ENCODE peak calls at places on chromosomes 5 and 9, in six cellular contexts. One of them, this sample, is unnamed.

GRCh38 chr5:14742427-14743010 is 78.0 kb downstream of the OTULIN start:
- DNase-seq in HL-60: no peak
- DNase-seq in GM12878: no peak
- DNase-seq in SK-N-SH: no peak
- DNase-seq in H1: no peak
- DNase-seq in K562: no peak
- DNase-seq in this sample: no peak

GRCh38 chr5:54362434-54362833 is 52.1 kb upstream of the ARL15 start:
- DNase-seq in HL-60: no peak
- DNase-seq in GM12878: no peak
- DNase-seq in SK-N-SH: no peak
- DNase-seq in H1: no peak
- DNase-seq in K562: no peak
- DNase-seq in this sample: no peak

GRCh38 chr5:169374761-169375160 is 73.8 kb upstream of the SLIT3 start:
- DNase-seq in HL-60: no peak
- DNase-seq in GM12878: no peak
- DNase-seq in SK-N-SH: peak
- DNase-seq in H1: no peak
- DNase-seq in K562: no peak
- DNase-seq in this sample: no peak

GRCh38 chr5:149268928-149269557 is 2.6 kb upstream of the AFAP1L1 start:
- DNase-seq in HL-60: peak
- DNase-seq in GM12878: no peak
- DNase-seq in SK-N-SH: peak
- DNase-seq in H1: no peak
- DNase-seq in K562: peak
- DNase-seq in this sample: peak

GRCh38 chr5:147601652-147602051 is 91.8 kb upstream of the DPYSL3 start:
- DNase-seq in HL-60: no peak
- DNase-seq in GM12878: no peak
- DNase-seq in SK-N-SH: no peak
- DNase-seq in H1: no peak
- DNase-seq in K562: no peak
- DNase-seq in this sample: no peak

GRCh38 chr5:141969783-141970741 is 1.2 kb downstream of the RNF14 start:
- DNase-seq in HL-60: no peak
- DNase-seq in GM12878: peak
- DNase-seq in SK-N-SH: no peak
- DNase-seq in H1: no peak
- DNase-seq in K562: peak
- DNase-seq in this sample: no peak

GRCh38 chr5:157521704-157522029 is 53.9 kb downstream of the ADAM19 start:
- DNase-seq in HL-60: no peak
- DNase-seq in GM12878: no peak
- DNase-seq in SK-N-SH: no peak
- DNase-seq in H1: no peak
- DNase-seq in K562: no peak
- DNase-seq in this sample: no peak

GRCh38 chr9:107907715-107908114 is 418.1 kb upstream of the KLF4 start:
- DNase-seq in HL-60: no peak
- DNase-seq in GM12878: no peak
- DNase-seq in SK-N-SH: no peak
- DNase-seq in H1: no peak
- DNase-seq in K562: no peak
- DNase-seq in this sample: no peak

GRCh38 chr5:54535149-54535844 is 17.7 kb downstream of the SNX18 start:
- DNase-seq in HL-60: no peak
- DNase-seq in GM12878: no peak
- DNase-seq in SK-N-SH: no peak
- DNase-seq in H1: no peak
- DNase-seq in K562: no peak
- DNase-seq in this sample: no peak

GRCh38 chr9:84711936-84712335 is 42.4 kb downstream of the NTRK2 start:
- DNase-seq in HL-60: no peak
- DNase-seq in GM12878: no peak
- DNase-seq in SK-N-SH: peak
- DNase-seq in H1: no peak
- DNase-seq in K562: no peak
- DNase-seq in this sample: no peak

GRCh38 chr5:76816110-76816831 is 2.6 kb upstream of the F2RL1 start:
- DNase-seq in HL-60: no peak
- DNase-seq in GM12878: no peak
- DNase-seq in SK-N-SH: no peak
- DNase-seq in H1: no peak
- DNase-seq in K562: no peak
- DNase-seq in this sample: no peak

GRCh38 chr9:100720922-100721321 is 143.0 kb downstream of the CAVIN4 start:
- DNase-seq in HL-60: no peak
- DNase-seq in GM12878: no peak
- DNase-seq in SK-N-SH: no peak
- DNase-seq in H1: no peak
- DNase-seq in K562: no peak
- DNase-seq in this sample: no peak

GRCh38 chr5:59729357-59729756 is 164.2 kb downstream of the PDE4D start:
- DNase-seq in HL-60: no peak
- DNase-seq in GM12878: no peak
- DNase-seq in SK-N-SH: no peak
- DNase-seq in H1: no peak
- DNase-seq in K562: no peak
- DNase-seq in this sample: no peak

GRCh38 chr5:149959406-149960236 is 937 bp upstream of the SLC26A2 start:
- DNase-seq in HL-60: peak
- DNase-seq in GM12878: peak
- DNase-seq in SK-N-SH: peak
- DNase-seq in H1: no peak
- DNase-seq in K562: peak
- DNase-seq in this sample: no peak

GRCh38 chr9:127534931-127535330 is 77.1 kb upstream of the STXBP1 start:
- DNase-seq in HL-60: no peak
- DNase-seq in GM12878: no peak
- DNase-seq in SK-N-SH: no peak
- DNase-seq in H1: no peak
- DNase-seq in K562: no peak
- DNase-seq in this sample: no peak

GRCh38 chr9:130116346-130116745 is 55.9 kb upstream of the NCS1 start:
- DNase-seq in HL-60: no peak
- DNase-seq in GM12878: no peak
- DNase-seq in SK-N-SH: no peak
- DNase-seq in H1: no peak
- DNase-seq in K562: no peak
- DNase-seq in this sample: no peak
- H3K27ac ChIP-seq in HL-60: no peak
- H3K27ac ChIP-seq in GM12878: no peak
- H3K27ac ChIP-seq in SK-N-SH: no peak
- H3K27ac ChIP-seq in H1: no peak
- H3K27ac ChIP-seq in K562: no peak
- H3K27ac ChIP-seq in this sample: no peak

GRCh38 chr9:129283290-129283691 is 105.2 kb upstream of the IER5L start:
- DNase-seq in HL-60: no peak
- DNase-seq in GM12878: no peak
- DNase-seq in SK-N-SH: no peak
- DNase-seq in H1: no peak
- DNase-seq in K562: no peak
- DNase-seq in this sample: no peak

GRCh38 chr9:129282308-129283211 is 104.5 kb upstream of the IER5L start:
- DNase-seq in HL-60: peak
- DNase-seq in GM12878: no peak
- DNase-seq in SK-N-SH: no peak
- DNase-seq in H1: no peak
- DNase-seq in K562: no peak
- DNase-seq in this sample: peak

GRCh38 chr9:129281506-129282145 is 103.6 kb upstream of the IER5L start:
- DNase-seq in HL-60: no peak
- DNase-seq in GM12878: no peak
- DNase-seq in SK-N-SH: no peak
- DNase-seq in H1: no peak
- DNase-seq in K562: no peak
- DNase-seq in this sample: no peak

GRCh38 chr9:129278391-129279237 is 100.6 kb upstream of the IER5L start:
- DNase-seq in HL-60: no peak
- DNase-seq in GM12878: no peak
- DNase-seq in SK-N-SH: no peak
- DNase-seq in H1: no peak
- DNase-seq in K562: peak
- DNase-seq in this sample: no peak

DNA sequence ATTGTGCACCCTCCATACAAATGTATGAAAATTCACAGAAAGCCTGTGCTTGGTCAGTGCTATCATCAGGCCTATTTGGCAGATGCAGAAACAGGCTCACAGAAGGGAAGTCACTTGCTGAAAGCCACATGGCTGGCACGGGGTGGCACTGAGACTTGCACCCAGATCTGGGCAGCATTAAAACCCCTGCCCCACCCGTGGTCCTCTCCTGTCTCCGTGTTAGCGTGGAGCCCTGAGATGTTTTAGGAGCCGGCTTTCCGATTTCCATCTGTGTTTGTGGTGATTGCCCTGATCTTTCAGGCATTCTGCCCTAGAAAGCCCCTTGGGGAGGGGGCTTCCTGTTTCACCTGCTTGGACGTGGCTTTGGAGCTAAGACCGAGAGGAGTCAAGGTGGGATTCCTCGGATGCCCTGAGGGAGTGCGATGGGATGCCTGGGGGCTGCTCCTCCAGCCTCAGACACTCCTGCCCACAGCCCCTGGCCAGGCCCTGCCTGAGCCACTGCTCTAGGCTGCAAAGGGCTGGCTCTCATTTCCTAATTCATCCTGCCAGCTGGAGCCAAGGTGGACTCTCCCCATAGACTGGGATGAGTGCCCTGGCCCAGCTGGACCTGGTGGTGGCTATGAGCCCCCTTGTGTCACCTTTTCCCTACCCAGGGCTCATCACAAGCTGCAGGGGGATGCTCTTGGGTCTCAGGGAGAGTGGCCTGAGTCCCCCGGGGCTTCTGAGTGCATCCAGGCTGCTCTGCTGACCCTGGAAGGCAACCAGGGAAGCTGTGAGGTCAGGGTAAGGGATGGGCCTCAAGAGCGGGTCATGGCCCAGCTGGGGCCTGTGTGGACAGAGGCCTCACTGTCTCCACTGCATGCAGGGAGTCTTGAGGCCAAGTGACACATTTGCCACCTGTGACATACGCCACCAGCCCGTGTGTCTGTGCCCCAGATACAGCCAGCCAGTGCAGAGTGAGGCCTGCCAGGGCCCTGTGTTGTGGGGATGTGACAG is 102.5 kb upstream of the IER5L start:
- DNase-seq in HL-60: no peak
- DNase-seq in GM12878: no peak
- DNase-seq in SK-N-SH: peak
- DNase-seq in H1: no peak
- DNase-seq in K562: no peak
- DNase-seq in this sample: no peak
- TF ChIP-seq GABPA in HL-60: no peak
- TF ChIP-seq GABPA in GM12878: no peak
- TF ChIP-seq GABPA in SK-N-SH: no peak
- TF ChIP-seq GABPA in H1: no peak
- TF ChIP-seq GABPA in K562: no peak
- TF ChIP-seq GABPA in this sample: no peak

GRCh38 chr9:134189475-134190231 is 25.3 kb upstream of the RNU6ATAC start:
- DNase-seq in HL-60: no peak
- DNase-seq in GM12878: no peak
- DNase-seq in SK-N-SH: peak
- DNase-seq in H1: no peak
- DNase-seq in K562: peak
- DNase-seq in this sample: no peak

GRCh38 chr9:134192951-134193731 is 28.8 kb upstream of the RNU6ATAC start:
- DNase-seq in HL-60: no peak
- DNase-seq in GM12878: no peak
- DNase-seq in SK-N-SH: peak
- DNase-seq in H1: no peak
- DNase-seq in K562: no peak
- DNase-seq in this sample: no peak

GRCh38 chr9:134190232-134191121 is 26.1 kb upstream of the RNU6ATAC start:
- DNase-seq in HL-60: no peak
- DNase-seq in GM12878: no peak
- DNase-seq in SK-N-SH: peak
- DNase-seq in H1: no peak
- DNase-seq in K562: no peak
- DNase-seq in this sample: no peak

GRCh38 chr9:134192311-134192950 is 28.1 kb upstream of the RNU6ATAC start:
- DNase-seq in HL-60: no peak
- DNase-seq in GM12878: no peak
- DNase-seq in SK-N-SH: peak
- DNase-seq in H1: no peak
- DNase-seq in K562: no peak
- DNase-seq in this sample: no peak

GRCh38 chr9:134191455-134192209 is 27.3 kb upstream of the RNU6ATAC start:
- DNase-seq in HL-60: no peak
- DNase-seq in GM12878: no peak
- DNase-seq in SK-N-SH: peak
- DNase-seq in H1: no peak
- DNase-seq in K562: no peak
- DNase-seq in this sample: no peak
- H3K27ac ChIP-seq in HL-60: no peak
- H3K27ac ChIP-seq in GM12878: no peak
- H3K27ac ChIP-seq in SK-N-SH: no peak
- H3K27ac ChIP-seq in H1: no peak
- H3K27ac ChIP-seq in K562: no peak
- H3K27ac ChIP-seq in this sample: no peak

GRCh38 chr9:135920973-135921585 is 13.7 kb upstream of the CAMSAP1 start:
- DNase-seq in HL-60: no peak
- DNase-seq in GM12878: no peak
- DNase-seq in SK-N-SH: no peak
- DNase-seq in H1: no peak
- DNase-seq in K562: no peak
- DNase-seq in this sample: no peak

GRCh38 chr9:135919318-135919717 is 12.0 kb upstream of the CAMSAP1 start:
- DNase-seq in HL-60: no peak
- DNase-seq in GM12878: no peak
- DNase-seq in SK-N-SH: no peak
- DNase-seq in H1: no peak
- DNase-seq in K562: no peak
- DNase-seq in this sample: no peak

GRCh38 chr9:135920256-135920930 is 13.0 kb upstream of the CAMSAP1 start:
- DNase-seq in HL-60: no peak
- DNase-seq in GM12878: no peak
- DNase-seq in SK-N-SH: no peak
- DNase-seq in H1: no peak
- DNase-seq in K562: no peak
- DNase-seq in this sample: no peak

GRCh38 chr9:135923508-135923907 is 16.2 kb upstream of the CAMSAP1 start:
- DNase-seq in HL-60: no peak
- DNase-seq in GM12878: no peak
- DNase-seq in SK-N-SH: no peak
- DNase-seq in H1: no peak
- DNase-seq in K562: no peak
- DNase-seq in this sample: no peak

DNA sequence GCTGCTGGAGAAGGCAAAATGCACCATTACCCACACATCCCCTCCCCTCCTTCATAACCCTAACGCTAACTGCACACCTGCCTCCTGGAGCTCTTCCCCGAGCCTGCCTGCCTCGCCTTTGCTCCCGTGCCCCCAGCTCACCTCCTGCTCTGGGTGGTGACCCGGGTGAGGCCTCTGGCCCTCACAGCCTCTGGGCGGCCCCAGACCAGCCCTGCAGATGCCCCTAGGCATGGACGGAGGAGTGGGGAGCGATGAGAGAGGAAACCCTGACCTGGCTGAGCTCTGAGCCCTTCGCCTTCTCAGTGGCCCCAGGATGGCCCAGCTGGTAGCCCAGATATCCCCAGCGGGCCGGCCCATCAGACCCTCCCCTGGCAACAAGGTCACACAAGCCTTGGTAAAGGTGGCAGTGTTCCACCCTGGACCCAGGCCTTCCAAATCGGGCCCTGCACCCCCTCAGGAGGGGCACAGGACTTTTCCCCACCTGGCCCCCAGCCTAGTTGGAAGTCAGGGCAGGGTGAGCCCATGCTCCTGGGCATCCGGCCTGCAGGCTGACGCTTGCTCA is 14.5 kb upstream of the CAMSAP1 start:
- DNase-seq in HL-60: no peak
- DNase-seq in GM12878: no peak
- DNase-seq in SK-N-SH: no peak
- DNase-seq in H1: no peak
- DNase-seq in K562: no peak
- DNase-seq in this sample: no peak
- TF ChIP-seq GABPA in HL-60: no peak
- TF ChIP-seq GABPA in GM12878: no peak
- TF ChIP-seq GABPA in SK-N-SH: no peak
- TF ChIP-seq GABPA in H1: no peak
- TF ChIP-seq GABPA in K562: no peak
- TF ChIP-seq GABPA in this sample: no peak

This sample was measured in HepG2.